ENCODE peak calls at places on chromosome 17, in ten cellular contexts. One of them, this sample, is unnamed.

GRCh38 chr17:22443061-22443460 is 750.7 kb downstream of the KCNJ18 start:
- DNase-seq in right cardiac atrium: no peak
- DNase-seq in GM06990: no peak
- DNase-seq in GM04503: no peak
- DNase-seq in T-helper 2 cell: no peak
- DNase-seq in ELR: no peak
- DNase-seq in hypothalamus: no peak
- DNase-seq in NCI-H1930: no peak
- DNase-seq in activated T-cell treated with anti-CD3 and anti-CD28 coated beads for 4 hours: no peak
- DNase-seq in esophagus squamous epithelium: no peak
- DNase-seq in this sample: no peak

GRCh38 chr17:49585422-49586027 is 9.9 kb downstream of the NXPH3 start:
- DNase-seq in right cardiac atrium: no peak
- DNase-seq in GM06990: no peak
- DNase-seq in GM04503: no peak
- DNase-seq in T-helper 2 cell: no peak
- DNase-seq in ELR: peak; percentile 62
- DNase-seq in hypothalamus: no peak
- DNase-seq in NCI-H1930: no peak
- DNase-seq in activated T-cell treated with anti-CD3 and anti-CD28 coated beads for 4 hours: no peak
- DNase-seq in esophagus squamous epithelium: no peak
- DNase-seq in this sample: no peak

GRCh38 chr17:51819820-51820219 is 338.7 kb downstream of the CA10 start:
- DNase-seq in right cardiac atrium: no peak
- DNase-seq in GM06990: no peak
- DNase-seq in GM04503: no peak
- DNase-seq in T-helper 2 cell: no peak
- DNase-seq in ELR: no peak
- DNase-seq in hypothalamus: no peak
- DNase-seq in NCI-H1930: no peak
- DNase-seq in activated T-cell treated with anti-CD3 and anti-CD28 coated beads for 4 hours: no peak
- DNase-seq in esophagus squamous epithelium: no peak
- DNase-seq in this sample: no peak

GRCh38 chr17:16444258-16444886 is 29.0 kb downstream of the TRPV2 start:
- DNase-seq in right cardiac atrium: no peak
- DNase-seq in GM06990: peak; percentile 59
- DNase-seq in GM04503: no peak
- DNase-seq in T-helper 2 cell: no peak
- DNase-seq in ELR: peak; percentile 62
- DNase-seq in hypothalamus: no peak
- DNase-seq in NCI-H1930: no peak
- DNase-seq in activated T-cell treated with anti-CD3 and anti-CD28 coated beads for 4 hours: no peak
- DNase-seq in esophagus squamous epithelium: no peak
- DNase-seq in this sample: no peak

GRCh38 chr17:2867441-2868424 is 71.5 kb downstream of the RAP1GAP2 start:
- DNase-seq in right cardiac atrium: no peak
- DNase-seq in GM06990: no peak
- DNase-seq in GM04503: peak; percentile 39
- DNase-seq in T-helper 2 cell: no peak
- DNase-seq in ELR: peak; percentile 66
- DNase-seq in hypothalamus: no peak
- DNase-seq in NCI-H1930: no peak
- DNase-seq in activated T-cell treated with anti-CD3 and anti-CD28 coated beads for 4 hours: no peak
- DNase-seq in esophagus squamous epithelium: no peak
- DNase-seq in this sample: no peak

GRCh38 chr17:82050152-82050760 is 1.4 kb downstream of the RFNG start:
- DNase-seq in right cardiac atrium: no peak
- DNase-seq in GM06990: peak; percentile 6
- DNase-seq in GM04503: no peak
- DNase-seq in T-helper 2 cell: no peak
- DNase-seq in ELR: no peak
- DNase-seq in hypothalamus: no peak
- DNase-seq in NCI-H1930: no peak
- DNase-seq in activated T-cell treated with anti-CD3 and anti-CD28 coated beads for 4 hours: no peak
- DNase-seq in esophagus squamous epithelium: no peak
- DNase-seq in this sample: no peak

GRCh38 chr17:9209347-9209746 is 188.0 kb downstream of the NTN1 start:
- DNase-seq in right cardiac atrium: no peak
- DNase-seq in GM06990: no peak
- DNase-seq in GM04503: no peak
- DNase-seq in T-helper 2 cell: no peak
- DNase-seq in ELR: no peak
- DNase-seq in hypothalamus: no peak
- DNase-seq in NCI-H1930: no peak
- DNase-seq in activated T-cell treated with anti-CD3 and anti-CD28 coated beads for 4 hours: no peak
- DNase-seq in esophagus squamous epithelium: no peak
- DNase-seq in this sample: no peak

GRCh38 chr17:13266596-13266995 is 248.8 kb upstream of the ELAC2 start:
- DNase-seq in right cardiac atrium: no peak
- DNase-seq in GM06990: no peak
- DNase-seq in GM04503: no peak
- DNase-seq in T-helper 2 cell: no peak
- DNase-seq in ELR: peak; percentile 6
- DNase-seq in hypothalamus: no peak
- DNase-seq in NCI-H1930: no peak
- DNase-seq in activated T-cell treated with anti-CD3 and anti-CD28 coated beads for 4 hours: no peak
- DNase-seq in esophagus squamous epithelium: no peak
- DNase-seq in this sample: no peak

GRCh38 chr17:43175213-43176118 is 4.5 kb downstream of the NBR1 start:
- DNase-seq in right cardiac atrium: no peak
- DNase-seq in GM06990: no peak
- DNase-seq in GM04503: peak; percentile 74
- DNase-seq in T-helper 2 cell: no peak
- DNase-seq in ELR: peak; percentile 77
- DNase-seq in hypothalamus: no peak
- DNase-seq in NCI-H1930: no peak
- DNase-seq in activated T-cell treated with anti-CD3 and anti-CD28 coated beads for 4 hours: no peak
- DNase-seq in esophagus squamous epithelium: no peak
- DNase-seq in this sample: no peak

GRCh38 chr17:39662551-39663339 is 2.4 kb upstream of the TCAP start:
- DNase-seq in right cardiac atrium: peak; percentile 77
- DNase-seq in GM06990: no peak
- DNase-seq in GM04503: no peak
- DNase-seq in T-helper 2 cell: no peak
- DNase-seq in ELR: no peak
- DNase-seq in hypothalamus: no peak
- DNase-seq in NCI-H1930: no peak
- DNase-seq in activated T-cell treated with anti-CD3 and anti-CD28 coated beads for 4 hours: no peak
- DNase-seq in esophagus squamous epithelium: no peak
- DNase-seq in this sample: no peak

This sample was measured in substantia nigra.